ENCODE peak calls at places on chromosomes 7 and 10, in seven cellular contexts. I is HEK293T; W is head of caudate nucleus; R is stimulated activated CD8-positive, alpha-beta memory T cell treated with anti-CD3 and anti-CD28 coated beads, Interleukin-4, amount 100 ng/mL, for 24 hours; A is AG04450; G is GM20000; E is Calu3. J is an unnamed sample.

GRCh38 chr7:75889826-75890225 is 11.0 kb downstream of the RHBDD2 start:
- DNase-seq in I (no peak), W (no peak), R (no peak), A (no peak), G (no peak), E (no peak), J (no peak)

GRCh38 chr10:52951819-52952218 is 179.2 kb upstream of the MBL2 start:
- DNase-seq in I (peak; percentile 54), W (no peak), R (no peak), A (peak; percentile 2), G (peak; percentile 58), E (peak; percentile 70), J (no peak)

GRCh38 chr10:98267069-98267893 is 713 bp downstream of the LOXL4 start:
- DNase-seq in I (no peak), W (no peak), R (no peak), A (no peak), G (no peak), E (no peak), J (no peak)

GRCh38 chr7:142313528-142313927 is 55.7 kb upstream of the PRSS58 start:
- DNase-seq in I (no peak), W (no peak), R (no peak), A (no peak), G (no peak), E (no peak), J (no peak)

GRCh38 chr10:3393958-3394357 is 221.4 kb upstream of the PITRM1 start:
- DNase-seq in I (no peak), W (no peak), R (no peak), A (no peak), G (no peak), E (no peak), J (no peak)

GRCh38 chr7:21886396-21886795 is 59.3 kb downstream of the CDCA7L start:
- DNase-seq in I (no peak), W (no peak), R (no peak), A (no peak), G (no peak), E (no peak), J (no peak)

GRCh38 chr7:77454802-77455201 is 38.7 kb upstream of the GSAP start:
- DNase-seq in I (no peak), W (no peak), R (no peak), A (no peak), G (no peak), E (no peak), J (no peak)

GRCh38 chr7:158394936-158395335 is 192.7 kb downstream of the PTPRN2 start:
- DNase-seq in I (peak; percentile 71), W (no peak), R (peak; percentile 13), A (no peak), G (no peak), E (peak; percentile 45), J (no peak)

GRCh38 chr7:157358041-157358752 is 21.4 kb downstream of the DNAJB6 start:
- DNase-seq in I (no peak), W (no peak), R (no peak), A (no peak), G (no peak), E (no peak), J (no peak)

GRCh38 chr7:47262881-47263280 is 319.0 kb downstream of the TNS3 start:
- DNase-seq in I (no peak), W (no peak), R (no peak), A (no peak), G (no peak), E (no peak), J (no peak)

J was measured in NCI-H1930.